ENCODE peak calls at places on chromosomes 16 and 17, in seven cellular contexts. U, Z, G, H, Y, I and V are unnamed samples.

GRCh38 chr16:7086842-7087616 is 245.6 kb upstream of the RBFOX1 start:
- DNase-seq in G (no peak), Y (no peak), H (no peak), Z (peak; percentile 33), U (peak; percentile 61), I (no peak), V (no peak)

GRCh38 chr17:80761421-80761871 is 216.8 kb downstream of the RPTOR start:
- DNase-seq in I (no peak), H (peak; percentile 62), G (peak; percentile 55), U (no peak), Y (no peak), Z (no peak), V (no peak)

GRCh38 chr17:77396610-77397009 is 255.8 kb downstream of the SEC14L1 start:
- DNase-seq in G (no peak), H (no peak), U (no peak), Y (no peak), Z (no peak), I (no peak), V (no peak)

GRCh38 chr17:68103148-68103547 is 67.6 kb downstream of the KPNA2 start:
- DNase-seq in U (no peak), H (no peak), I (no peak), Y (no peak), Z (no peak), G (no peak), V (no peak)

GRCh38 chr17:44842748-44843147 is 4.9 kb upstream of the HIGD1B start:
- DNase-seq in U (no peak), Z (no peak), H (no peak), Y (no peak), G (no peak), I (no peak), V (no peak)

GRCh38 chr16:54931757-54932660 is 1.3 kb downstream of the IRX5 start:
- DNase-seq in Y (no peak), U (no peak), H (no peak), G (no peak), I (no peak), Z (no peak), V (peak; percentile 84)

GRCh38 chr17:40451420-40451819 is 8.2 kb downstream of the IGFBP4 start:
- DNase-seq in U (peak; percentile 90), G (no peak), I (peak; percentile 93), Z (no peak), H (peak; percentile 61), Y (no peak), V (no peak)

GRCh38 chr17:73318427-73318813 is 6.6 kb upstream of the CDC42EP4 start:
- DNase-seq in U (no peak), Z (no peak), G (no peak), I (no peak), Y (no peak), H (no peak), V (no peak)

GRCh38 chr16:85342348-85342747 is 230.1 kb upstream of the CIBAR2 start:
- DNase-seq in G (no peak), Z (no peak), U (no peak), H (no peak), I (no peak), Y (no peak), V (no peak)

GRCh38 chr17:47816111-47816735 is 5.4 kb downstream of the OSBPL7 start:
- DNase-seq in U (no peak), Z (no peak), Y (no peak), H (no peak), I (no peak), G (no peak), V (no peak)

GRCh38 chr17:69506489-69506888 is 92.0 kb downstream of the MAP2K6 start:
- DNase-seq in H (no peak), G (peak; percentile 37), U (no peak), Y (no peak), I (no peak), Z (peak; percentile 38), V (no peak)

GRCh38 chr17:563646-564045 is 151.0 kb downstream of the VPS53 start:
- DNase-seq in U (no peak), H (no peak), Z (no peak), I (no peak), Y (no peak), G (no peak), V (no peak)

GRCh38 chr16:50154369-50154947 is 1.4 kb downstream of the TENT4B start:
- DNase-seq in U (no peak), Z (no peak), H (no peak), G (peak; percentile 12), I (no peak), Y (no peak), V (peak; percentile 25)

GRCh38 chr16:70433456-70434103 is 5.3 kb downstream of the ST3GAL2 start:
- DNase-seq in H (no peak), U (no peak), Y (no peak), G (no peak), Z (no peak), I (peak; percentile 70), V (no peak)

GRCh38 chr16:85270365-85270764 is 158.1 kb upstream of the CIBAR2 start:
- DNase-seq in I (no peak), U (no peak), Y (no peak), Z (no peak), G (no peak), H (no peak), V (no peak)

GRCh38 chr17:43356999-43357398 is 41.8 kb upstream of the ARL4D start:
- DNase-seq in Z (no peak), H (no peak), U (peak; percentile 31), Y (no peak), I (peak; percentile 51), G (peak; percentile 47), V (no peak)

GRCh38 chr17:51946311-51946710 is 212.2 kb downstream of the CA10 start:
- DNase-seq in Z (no peak), U (no peak), H (no peak), Y (no peak), I (no peak), G (no peak), V (no peak)

GRCh38 chr17:62164712-62165377 is 99.8 kb upstream of the MED13 start:
- DNase-seq in U (no peak), G (no peak), I (no peak), Y (no peak), H (no peak), Z (no peak), V (no peak)

DNA sequence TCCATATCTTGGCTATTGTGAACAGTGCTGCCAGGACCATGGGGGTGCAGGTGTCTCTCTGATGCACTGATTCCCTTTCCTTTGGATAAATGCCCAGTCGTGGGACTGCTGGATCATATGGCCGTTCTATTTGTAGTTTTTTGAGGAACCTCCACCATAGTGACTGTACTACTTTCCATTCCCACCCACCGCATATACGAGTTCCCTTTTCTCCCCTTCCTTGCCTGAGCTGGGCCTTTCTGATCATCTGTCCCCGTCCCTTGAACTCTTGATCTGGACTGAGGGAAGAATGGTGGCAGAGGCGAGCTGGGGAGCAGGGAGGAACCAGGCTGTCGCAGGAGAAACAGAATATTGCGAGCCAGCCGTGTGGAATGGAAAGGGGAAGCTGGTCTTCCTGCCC is 7.9 kb upstream of the CEP295NL start:
- DNase-seq in G (no peak), U (no peak), H (no peak), Z (no peak), Y (no peak), I (no peak), V (peak; percentile 71)
- H3K4me1 ChIP-seq in G (peaks cover 21% of the 10 kb centered on the region), U (peaks cover 16% of the 10 kb centered on the region), H (no peaks in the 10 kb centered on the region), Z (peaks cover 17% of the 10 kb centered on the region), Y (peaks cover 20% of the 10 kb centered on the region), I (peaks cover 8% of the 10 kb centered on the region), V (peaks cover 28% of the 10 kb centered on the region)

DNA sequence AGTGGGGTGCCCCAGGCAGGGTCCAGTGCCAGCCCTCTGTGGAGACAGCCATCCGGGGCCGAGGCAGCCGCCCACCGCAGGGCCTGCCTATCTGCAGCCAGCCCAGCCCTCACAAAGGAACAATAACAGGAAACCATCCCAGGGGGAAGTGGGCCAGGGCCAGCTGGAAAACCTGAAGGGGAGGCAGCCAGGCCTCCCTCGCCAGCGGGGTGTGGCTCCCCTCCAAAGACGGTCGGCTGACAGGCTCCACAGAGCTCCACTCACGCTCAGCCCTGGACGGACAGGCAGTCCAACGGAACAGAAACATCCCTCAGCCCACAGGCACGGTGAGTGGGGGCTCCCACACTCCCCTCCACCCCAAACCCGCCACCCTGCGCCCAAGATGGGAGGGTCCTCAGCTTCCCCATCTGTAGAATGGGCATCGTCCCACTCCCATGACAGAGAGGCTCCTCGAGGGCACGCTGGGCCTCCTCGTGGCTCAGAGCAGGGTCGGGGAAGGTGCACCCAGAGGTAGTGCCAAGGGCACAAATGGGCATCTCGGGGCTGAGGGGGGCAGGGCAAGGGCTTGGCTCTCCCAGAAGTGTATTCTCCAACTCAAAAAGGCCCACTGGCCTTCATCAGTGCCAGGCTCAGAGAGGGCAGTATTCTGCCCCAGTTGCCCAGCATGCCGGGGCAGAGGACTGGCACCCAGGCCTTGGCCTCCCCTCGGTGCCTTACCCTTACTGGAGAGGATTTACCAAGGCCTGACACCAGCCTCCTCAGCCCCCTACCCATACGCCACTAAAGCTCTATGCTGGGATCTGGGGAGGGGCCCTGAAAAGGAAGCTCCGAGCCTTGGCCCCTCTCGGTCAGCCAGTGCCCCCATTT is at the start of gene CDH5:
- DNase-seq in H (peak; percentile 50), Z (no peak), G (no peak), I (peak; percentile 62), Y (no peak), U (peak; percentile 80), V (peak; percentile 83)
- TF ChIP-seq POLR2A in H (no peak), Z (no peak), G (no peak), I (peak; percentile 29), Y (no peak), U (no peak), V (no peak)

DNA sequence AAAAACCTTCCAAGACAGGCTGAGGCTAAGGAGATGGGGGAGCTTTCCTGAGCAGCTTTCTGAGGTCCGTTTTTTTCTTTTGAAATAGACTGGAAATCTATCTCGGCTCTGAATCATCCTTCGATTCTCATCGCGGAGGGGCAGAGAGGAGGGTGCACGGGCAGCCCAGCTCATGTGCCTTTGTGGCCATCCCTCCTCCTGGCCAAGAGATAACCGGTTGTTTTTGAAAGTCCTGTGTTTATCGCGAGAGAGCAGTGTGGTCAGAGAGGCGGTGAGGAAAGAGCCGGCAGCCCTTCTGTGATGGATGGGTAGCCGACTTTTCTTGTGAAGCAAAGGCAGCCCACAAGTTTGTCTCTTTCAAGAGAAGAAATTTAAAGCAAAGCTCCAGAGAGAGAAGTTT is 191.6 kb downstream of the CCDC182 start:
- DNase-seq in G (no peak), Y (no peak), H (no peak), Z (no peak), I (no peak), U (no peak), V (no peak)
- H3K4me1 ChIP-seq in G (peaks cover 33% of the 10 kb centered on the region), Y (peaks cover 10% of the 10 kb centered on the region), H (peaks cover 10% of the 10 kb centered on the region), Z (peaks cover 74% of the 10 kb centered on the region), I (no peaks in the 10 kb centered on the region), U (peaks cover 18% of the 10 kb centered on the region), V (peaks cover 14% of the 10 kb centered on the region)

DNA sequence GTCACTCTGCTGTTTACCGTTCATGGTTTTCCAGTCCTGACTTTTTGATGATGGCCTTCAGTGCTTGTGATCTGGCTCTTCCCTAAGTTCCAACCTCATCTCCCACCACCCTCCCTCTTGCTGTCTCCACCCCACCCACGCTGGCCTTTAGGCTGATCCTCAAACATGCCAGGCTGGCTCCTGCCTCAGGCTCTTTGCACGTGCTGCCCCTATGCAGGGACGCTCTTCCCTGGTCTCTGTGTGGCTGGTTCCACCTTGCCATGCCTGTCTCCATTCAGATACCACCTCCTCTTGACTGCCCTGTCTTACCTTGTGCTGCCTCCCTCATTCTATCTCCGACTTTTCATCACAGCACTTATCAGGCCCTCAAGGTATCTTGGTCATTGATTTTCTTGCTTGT is 228.8 kb downstream of the SNX29 start:
- DNase-seq in Z (no peak), G (no peak), U (no peak), H (no peak), Y (no peak), I (no peak), V (no peak)
- TF ChIP-seq POLR2A in Z (no peak), G (no peak), U (no peak), H (no peak), Y (no peak), I (no peak), V (no peak)